ENCODE peak calls at places on chromosomes 3 and 15, in eight cellular contexts. A is HFFc6, N is fibroblast of pulmonary artery, D is T1000, M is T-helper 1 cell, B is SW480, J is GM23338, H is HL-60. S is an unnamed sample.
A peak's percentile ranks its signal among the peaks of the same experiment; 100 is the strongest.

GRCh38 chr15:20344601-20345400 is 196.8 kb downstream of the GOLGA6L6 start:
- DNase-seq in B (no peak), M (no peak), N (no peak), H (no peak), D (no peak), J (no peak), A (no peak), S (no peak)

GRCh38 chr3:177041730-177042551 is 155.3 kb downstream of the TBL1XR1 start:
- DNase-seq in B (no peak), D (no peak), H (no peak), A (no peak), M (no peak), N (no peak), J (no peak), S (no peak)

GRCh38 chr3:196207833-196208607 is 3.2 kb downstream of the ZDHHC19 start:
- DNase-seq in D (peak; percentile 19), J (peak; percentile 95), H (no peak), A (no peak), M (peak; percentile 65), B (peak; percentile 34), N (no peak), S (no peak)

GRCh38 chr15:96330450-96331140 is at the start of gene NR2F2:
- DNase-seq in B (peak; percentile 97), A (peak; percentile 99), J (peak; percentile 98), N (peak; percentile 99), M (no peak), D (peak; percentile 84), H (peak; percentile 93), S (peak; percentile 98)

GRCh38 chr3:138180375-138181029 is 5.8 kb upstream of the DBR1 start:
- DNase-seq in J (peak; percentile 53), D (no peak), N (peak; percentile 66), M (no peak), H (peak; percentile 58), A (peak; percentile 37), B (peak; percentile 77), S (peak; percentile 43)

GRCh38 chr3:171833775-171834460 is 9.2 kb upstream of the TMEM212 start:
- DNase-seq in A (peak; percentile 43), M (no peak), H (no peak), J (peak; percentile 42), B (peak; percentile 79), N (peak; percentile 85), D (no peak), S (peak; percentile 58)

GRCh38 chr3:127652246-127652995 is 20.3 kb upstream of the ABTB1 start:
- DNase-seq in H (peak; percentile 40), N (peak; percentile 65), J (peak; percentile 91), M (no peak), A (no peak), D (peak; percentile 11), B (peak; percentile 41), S (peak; percentile 48)

GRCh38 chr3:48694610-48695051 is 8.9 kb upstream of the NCKIPSD start:
- DNase-seq in A (peak; percentile 76), D (peak; percentile 55), B (peak; percentile 50), J (no peak), M (no peak), N (peak; percentile 94), H (no peak), S (peak; percentile 85)

GRCh38 chr15:75420698-75421097 is 30.8 kb downstream of the SIN3A start:
- DNase-seq in H (no peak), J (no peak), D (no peak), M (no peak), N (peak; percentile 19), A (no peak), B (no peak), S (peak; percentile 47)

GRCh38 chr3:3015472-3016089 is 94.6 kb downstream of the IL5RA start:
- DNase-seq in J (peak; percentile 61), A (no peak), D (no peak), M (no peak), H (no peak), N (peak; percentile 20), B (peak; percentile 41), S (no peak)

GRCh38 chr3:128458746-128459450 is 7.8 kb downstream of the DNAJB8 start:
- DNase-seq in J (no peak), N (no peak), D (no peak), A (no peak), M (no peak), H (no peak), B (no peak), S (no peak)

GRCh38 chr3:193795062-193795690 is 202.2 kb downstream of the OPA1 start:
- DNase-seq in H (no peak), N (peak; percentile 2), B (no peak), D (no peak), M (no peak), J (no peak), A (peak; percentile 1), S (no peak)

GRCh38 chr3:130425484-130425883 is 80.0 kb downstream of the COL6A5 start:
- DNase-seq in A (no peak), B (no peak), D (no peak), N (no peak), H (no peak), J (no peak), M (no peak), S (no peak)

GRCh38 chr3:197366301-197367044 is 68.1 kb upstream of the DLG1 start:
- DNase-seq in B (no peak), D (peak; percentile 39), H (no peak), A (no peak), M (no peak), N (no peak), J (no peak), S (peak; percentile 87)

GRCh38 chr3:70249509-70250160 is 62.8 kb downstream of the MDFIC2 start:
- DNase-seq in N (peak; percentile 67), A (no peak), B (no peak), J (no peak), H (no peak), M (no peak), D (no peak), S (no peak)

GRCh38 chr3:111706527-111706926 is 111.4 kb upstream of the ZBED2 start:
- DNase-seq in D (no peak), A (no peak), M (no peak), N (no peak), J (no peak), B (no peak), H (no peak), S (no peak)

GRCh38 chr3:147945968-147946519 is 536.9 kb downstream of the ZIC1 start:
- DNase-seq in D (peak; percentile 60), M (no peak), A (peak; percentile 91), J (peak; percentile 65), B (peak; percentile 18), N (peak; percentile 91), H (no peak), S (peak; percentile 96)

GRCh38 chr15:73582961-73583360 is 50.2 kb downstream of the NPTN start:
- DNase-seq in M (no peak), A (no peak), J (no peak), B (no peak), N (no peak), H (no peak), D (no peak), S (no peak)

GRCh38 chr15:90871097-90871715 is 2.8 kb downstream of the FURIN start:
- DNase-seq in B (no peak), J (peak; percentile 62), M (no peak), N (no peak), H (peak; percentile 22), D (peak; percentile 19), A (no peak), S (no peak)

GRCh38 chr15:85367741-85368140 is 12.7 kb upstream of the AKAP13 start:
- DNase-seq in H (no peak), D (no peak), A (no peak), M (no peak), N (no peak), B (no peak), J (no peak), S (no peak)

GRCh38 chr15:99703603-99704443 is 29.4 kb downstream of the LYSMD4 start:
- DNase-seq in A (peak; percentile 88), J (peak; percentile 81), M (no peak), H (peak; percentile 51), B (peak; percentile 89), D (no peak), N (peak; percentile 95), S (peak; percentile 83)

GRCh38 chr15:63041982-63042878 is at the start of gene TPM1:
- DNase-seq in B (peak; percentile 21), N (peak; percentile 93), M (no peak), A (peak; percentile 95), H (no peak), D (peak; percentile 81), J (peak; percentile 94), S (peak; percentile 82)

GRCh38 chr15:91515188-91515754 is 338.2 kb upstream of the SLCO3A1 start:
- DNase-seq in M (no peak), H (peak; percentile 8), B (no peak), A (peak; percentile 91), J (no peak), D (peak; percentile 24), N (peak; percentile 79), S (no peak)

GRCh38 chr3:6516694-6517093 is 344.2 kb upstream of the GRM7 start:
- DNase-seq in N (no peak), H (no peak), D (no peak), A (no peak), M (no peak), J (no peak), B (no peak), S (no peak)

GRCh38 chr3:151327571-151328198 is 1.7 kb downstream of the P2RY13 start:
- DNase-seq in A (no peak), B (peak; percentile 31), J (peak; percentile 51), H (no peak), M (no peak), D (no peak), N (peak; percentile 51), S (peak; percentile 6)

GRCh38 chr3:172221550-172221949 is 182.2 kb downstream of the FNDC3B start:
- DNase-seq in D (no peak), H (no peak), N (peak; percentile 73), A (peak; percentile 80), J (no peak), M (no peak), B (no peak), S (peak; percentile 83)

GRCh38 chr15:36970522-36970921 is 129.8 kb downstream of the MEIS2 start:
- DNase-seq in B (peak; percentile 26), D (no peak), H (no peak), N (no peak), M (no peak), J (no peak), A (no peak), S (no peak)

GRCh38 chr3:134600685-134601502 is 49.9 kb downstream of the KY start:
- DNase-seq in N (peak; percentile 70), A (peak; percentile 59), J (peak; percentile 84), M (peak; percentile 37), B (peak; percentile 46), H (peak; percentile 80), D (peak; percentile 51), S (peak; percentile 56)

S was measured in LHCN-M2.